ENCODE peak calls at places on chromosomes 7 and 10, in four cellular contexts. D is effector memory CD4-positive, alpha-beta T cell; B is vagina; K is neural progenitor cell. Q is an unnamed sample. For H3K36me3, the result is how much of the 10 kb centered on the place peaks cover.

GRCh38 chr10:21524526-21525366 is 736 bp downstream of the SKIDA1 start:
- DNase-seq in D (no peak), B (peak), K (peak), Q (no peak)

GRCh38 chr10:101625821-101626412 is 37.8 kb downstream of the DPCD start:
- DNase-seq in D (no peak), B (no peak), K (no peak), Q (no peak)

GRCh38 chr10:102776779-102777417 is 33.1 kb downstream of the WBP1L start:
- DNase-seq in D (no peak), B (peak), K (peak), Q (no peak)

GRCh38 chr10:22159180-22159579 is 58.6 kb downstream of the EBLN1 start:
- DNase-seq in D (no peak), B (no peak), K (no peak), Q (peak)

GRCh38 chr7:16838386-16838785 is 33.6 kb upstream of the AGR2 start:
- DNase-seq in D (no peak), B (no peak), K (no peak), Q (no peak)

GRCh38 chr7:45089314-45089891 is 634 bp upstream of the NACAD start:
- DNase-seq in D (peak), B (no peak), K (peak), Q (peak)

GRCh38 chr7:20288036-20288435 is 42.7 kb upstream of the ITGB8 start:
- DNase-seq in D (no peak), B (no peak), K (no peak), Q (no peak)

GRCh38 chr10:122829454-122829853 is 16.2 kb downstream of the CUZD1 start:
- DNase-seq in D (no peak), B (no peak), K (no peak), Q (no peak)

GRCh38 chr10:6498771-6499170 is 81.3 kb downstream of the PRKCQ start:
- DNase-seq in D (peak), B (no peak), K (no peak), Q (peak)

GRCh38 chr10:50421026-50421719 is 169.9 kb upstream of the ASAH2 start:
- DNase-seq in D (no peak), B (no peak), K (peak), Q (no peak)

GRCh38 chr10:132423966-132424847 is 27.2 kb downstream of the PWWP2B start:
- DNase-seq in D (no peak), B (no peak), K (no peak), Q (no peak)

GRCh38 chr10:63313066-63313465 is 152.7 kb downstream of the JMJD1C start:
- DNase-seq in D (no peak), B (no peak), K (no peak), Q (no peak)

GRCh38 chr10:71009031-71009605 is 120.8 kb upstream of the PCBD1 start:
- DNase-seq in D (no peak), B (no peak), K (no peak), Q (no peak)

GRCh38 chr7:23898619-23899018 is 188.6 kb downstream of the STK31 start:
- DNase-seq in D (no peak), B (no peak), K (no peak), Q (no peak)

GRCh38 chr10:114495303-114495702 is 91.0 kb upstream of the AFAP1L2 start:
- DNase-seq in D (no peak), B (no peak), K (no peak), Q (no peak)

GRCh38 chr7:22700559-22701002 is 26.4 kb upstream of the IL6 start:
- DNase-seq in D (no peak), B (no peak), K (no peak), Q (no peak)

GRCh38 chr7:134547738-134548054 is 1.2 kb upstream of the AKR1B15 start:
- DNase-seq in D (no peak), B (no peak), K (peak), Q (no peak)

GRCh38 chr7:39686261-39686924 is 63.0 kb downstream of the RALA start:
- DNase-seq in D (no peak), B (no peak), K (no peak), Q (no peak)

GRCh38 chr7:43942997-43943701 is 16.9 kb downstream of the UBE2D4 start:
- DNase-seq in D (no peak), B (no peak), K (peak), Q (no peak)

GRCh38 chr10:6823770-6824169 is 243.7 kb upstream of the PRKCQ start:
- DNase-seq in D (no peak), B (no peak), K (no peak), Q (no peak)

GRCh38 chr10:128077155-128077875 is 48.9 kb downstream of the MKI67 start:
- DNase-seq in D (no peak), B (peak), K (no peak), Q (no peak)
- H3K36me3 ChIP-seq in D (half or more), B (under half), K (under half), Q (half or more)

DNA sequence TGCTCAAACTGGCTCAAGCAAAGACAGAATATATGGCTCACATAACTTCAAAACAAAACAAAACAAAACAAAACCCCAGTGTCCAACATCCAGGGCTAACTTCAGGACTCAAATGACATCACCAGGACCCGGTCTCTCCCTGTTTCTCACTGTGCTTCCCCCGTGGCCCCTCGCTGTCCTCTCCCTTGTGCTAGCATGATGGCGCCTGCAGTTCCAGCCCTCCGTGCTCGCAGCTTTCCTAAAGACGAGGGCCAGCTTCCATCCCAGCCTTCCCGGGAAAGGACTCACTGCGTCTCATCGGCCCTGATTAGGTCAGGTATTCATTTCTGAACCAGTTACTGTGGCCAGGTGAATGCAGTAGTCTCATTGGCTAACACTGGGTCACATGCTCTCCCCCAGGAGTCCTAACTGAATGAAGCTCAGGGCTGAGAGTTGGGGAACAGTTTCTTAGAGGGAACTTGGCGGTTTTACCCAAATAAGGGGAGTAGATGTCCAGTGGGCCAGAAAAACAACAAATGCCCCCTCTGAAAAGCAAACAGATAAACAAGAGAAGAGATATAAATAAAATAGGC is 33.0 kb upstream of the CTBP2 start:
- DNase-seq in D (no peak), B (no peak), K (no peak), Q (no peak)
- H3K36me3 ChIP-seq in D (under half), B (under half), K (under half), Q (under half)

GRCh38 chr10:3423411-3423810 is 250.8 kb upstream of the PITRM1 start:
- DNase-seq in D (no peak), B (no peak), K (no peak), Q (no peak)
- H3K36me3 ChIP-seq in D (under half), B (under half), K (under half), Q (under half)

GRCh38 chr7:158647475-158647792 is 57.2 kb downstream of the NCAPG2 start:
- DNase-seq in D (no peak), B (no peak), K (no peak), Q (no peak)

GRCh38 chr7:158649279-158649678 is 55.3 kb downstream of the NCAPG2 start:
- DNase-seq in D (no peak), B (no peak), K (no peak), Q (no peak)

GRCh38 chr7:158648787-158649186 is 55.8 kb downstream of the NCAPG2 start:
- DNase-seq in D (no peak), B (no peak), K (no peak), Q (no peak)

GRCh38 chr7:158646766-158647474 is 57.7 kb downstream of the NCAPG2 start:
- DNase-seq in D (no peak), B (no peak), K (peak), Q (no peak)

DNA sequence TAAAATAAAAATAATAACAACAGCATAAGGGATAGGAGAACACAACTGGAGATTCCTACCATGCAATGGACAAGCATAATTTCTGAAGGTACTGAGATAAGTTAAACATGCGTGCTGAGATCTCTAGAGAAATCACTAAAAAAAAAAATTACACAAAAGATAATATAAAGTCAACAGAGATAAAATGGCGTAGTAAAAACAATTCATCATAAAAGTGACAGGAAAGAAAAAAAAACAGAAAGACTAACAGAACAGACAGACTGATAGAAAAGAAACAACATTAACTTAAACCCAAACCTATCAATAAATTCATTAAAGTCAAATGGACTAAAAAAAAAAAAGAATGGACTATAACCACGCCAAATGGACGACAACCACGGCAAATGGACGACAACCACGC is 56.4 kb downstream of the NCAPG2 start:
- DNase-seq in D (no peak), B (no peak), K (no peak), Q (no peak)
- H3K36me3 ChIP-seq in D (under half), B (under half), K (under half), Q (under half)

DNA sequence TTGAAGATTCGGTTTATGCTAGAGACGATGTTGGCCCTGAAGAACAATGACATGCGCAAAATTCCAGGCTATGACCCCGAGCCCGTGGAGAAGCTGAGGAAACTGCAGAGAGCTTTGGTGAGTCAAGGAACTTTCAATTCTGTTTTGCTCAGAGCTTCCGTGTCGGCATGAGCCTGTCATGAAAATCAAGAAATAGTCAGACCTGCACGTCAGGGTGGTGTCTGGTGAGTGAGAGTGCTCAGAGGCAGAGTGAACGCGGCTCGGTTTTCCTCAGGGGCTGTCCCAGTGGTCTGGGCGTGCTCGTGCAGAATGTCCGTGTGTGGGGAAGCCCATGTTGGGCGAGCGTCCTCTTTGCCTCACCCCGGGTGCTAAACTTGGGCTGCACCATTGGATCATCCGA is 12.6 kb downstream of the NOM1 start:
- DNase-seq in D (no peak), B (no peak), K (no peak), Q (no peak)
- H3K36me3 ChIP-seq in D (half or more), B (half or more), K (under half), Q (half or more)

GRCh38 chr10:14904316-14904732 is 25.7 kb downstream of the SUV39H2 start:
- DNase-seq in D (peak), B (no peak), K (peak), Q (peak)
- H3K36me3 ChIP-seq in D (under half), B (under half), K (half or more), Q (under half)

GRCh38 chr7:103314849-103315248 is 17.6 kb downstream of the PMPCB start:
- DNase-seq in D (no peak), B (no peak), K (no peak), Q (no peak)

GRCh38 chr7:103316378-103316941 is 19.2 kb downstream of the PMPCB start:
- DNase-seq in D (no peak), B (no peak), K (no peak), Q (no peak)

GRCh38 chr7:103317009-103317408 is 19.8 kb downstream of the PMPCB start:
- DNase-seq in D (no peak), B (no peak), K (no peak), Q (no peak)
- H3K36me3 ChIP-seq in D (half or more), B (half or more), K (under half), Q (half or more)

GRCh38 chr10:17233534-17233933 is 5.5 kb downstream of the VIM start:
- DNase-seq in D (no peak), B (no peak), K (no peak), Q (no peak)
- H3K36me3 ChIP-seq in D (half or more), B (half or more), K (under half), Q (half or more)

GRCh38 chr10:74113546-74113945 is 37.1 kb downstream of the AP3M1 start:
- DNase-seq in D (no peak), B (no peak), K (no peak), Q (no peak)
- H3K36me3 ChIP-seq in D (half or more), B (half or more), K (under half), Q (half or more)

DNA sequence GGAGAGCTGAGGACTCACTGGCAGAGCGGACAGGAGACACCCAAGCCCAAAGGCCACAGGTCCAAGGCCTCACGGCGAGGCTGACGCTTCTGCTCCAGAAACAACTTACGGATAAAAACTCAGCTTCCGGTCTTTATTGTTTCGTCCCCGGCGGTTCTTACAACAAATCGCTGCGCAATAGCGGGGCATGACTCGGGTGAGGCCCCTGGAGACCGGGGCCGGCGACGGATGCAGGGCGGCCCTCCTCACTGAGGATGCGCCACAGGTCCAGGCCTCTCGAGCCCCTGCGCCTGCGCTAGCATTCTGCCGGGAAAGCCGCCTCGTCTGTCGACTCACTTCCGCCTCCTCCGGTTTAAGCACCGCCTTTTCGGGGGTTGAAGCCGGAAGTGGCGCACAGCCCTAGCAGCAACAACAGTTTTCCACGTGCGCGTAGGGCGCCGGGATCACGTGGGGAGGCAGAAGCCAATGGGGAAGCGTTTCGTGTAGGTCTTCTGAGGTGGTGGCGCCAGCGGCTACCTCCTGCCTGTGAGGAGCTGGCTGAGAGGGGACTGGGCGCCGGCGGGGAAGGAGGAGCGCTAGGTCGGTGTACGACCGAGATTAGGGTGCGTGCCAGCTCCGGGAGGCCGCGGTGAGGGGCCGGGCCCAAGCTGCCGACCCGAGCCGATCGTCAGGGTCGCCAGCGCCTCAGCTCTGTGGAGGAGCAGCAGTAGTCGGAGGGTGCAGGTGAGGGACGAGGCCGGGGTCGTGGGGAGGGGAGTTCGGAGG is at the start of the genes DNAJB9 and THAP5:
- DNase-seq in D (peak), B (peak), K (peak), Q (peak)
- H3K36me3 ChIP-seq in D (under half), B (under half), K (under half), Q (under half)